ENCODE peak calls at places on chromosomes 13 and 19, in ten cellular contexts. X is stimulated activated CD4-positive, alpha-beta T cell treated with anti-CD3 and anti-CD28 coated beads, Interleukin-1b, Interleukin-23, amount 100 ng/mL, for 1 hour; D is epithelial cell of esophagus; I is kidney epithelial cell; W is GM12865; R is PC-3; T is hypothalamus; U is RWPE1; K is central memory CD8-positive, alpha-beta T cell; C is caudate nucleus. F is an unnamed sample.

GRCh38 chr19:10549733-10550132 is 6.0 kb downstream of the ATG4D start:
- DNase-seq in X (no peak), D (no peak), I (no peak), W (no peak), R (no peak), T (no peak), U (no peak), K (no peak), C (no peak), F (no peak)

GRCh38 chr13:24263652-24264051 is 45.7 kb upstream of the C1QTNF9 start:
- DNase-seq in X (no peak), D (no peak), I (no peak), W (no peak), R (no peak), T (no peak), U (no peak), K (no peak), C (no peak), F (no peak)

GRCh38 chr13:105084931-105085330 is 1450.5 kb downstream of the EFNB2 start:
- DNase-seq in X (no peak), D (no peak), I (no peak), W (no peak), R (no peak), T (no peak), U (no peak), K (no peak), C (no peak), F (no peak)

GRCh38 chr13:44470623-44471562 is 97.3 kb downstream of the SERP2 start:
- DNase-seq in X (no peak), D (peak; percentile 48), I (peak; percentile 47), W (peak; percentile 40), R (peak; percentile 50), T (no peak), U (peak; percentile 14), K (no peak), C (no peak), F (peak; percentile 84)

GRCh38 chr13:47809411-47809810 is 191.7 kb downstream of the SUCLA2 start:
- DNase-seq in X (no peak), D (no peak), I (no peak), W (no peak), R (no peak), T (no peak), U (no peak), K (no peak), C (no peak), F (no peak)

GRCh38 chr13:42685762-42686560 is 95.4 kb upstream of the FAM216B start:
- DNase-seq in X (no peak), D (no peak), I (no peak), W (no peak), R (no peak), T (no peak), U (no peak), K (no peak), C (no peak), F (no peak)

GRCh38 chr19:22595918-22596341 is 38.2 kb upstream of the ZNF492 start:
- DNase-seq in X (no peak), D (no peak), I (no peak), W (no peak), R (no peak), T (no peak), U (no peak), K (no peak), C (no peak), F (no peak)

GRCh38 chr19:29714371-29714952 is 599 bp downstream of the C19orf12 start:
- DNase-seq in X (no peak), D (no peak), I (no peak), W (peak; percentile 36), R (no peak), T (no peak), U (peak; percentile 7), K (no peak), C (no peak), F (no peak)

GRCh38 chr19:4310247-4311121 is 6.1 kb downstream of the FSD1 start:
- DNase-seq in X (no peak), D (peak; percentile 20), I (no peak), W (no peak), R (peak; percentile 22), T (no peak), U (peak; percentile 64), K (no peak), C (no peak), F (peak; percentile 100)

F was measured in Caki2.